ENCODE peak calls at places on chromosomes 5 and 9, in six cellular contexts. One of them, this sample, is unnamed.

GRCh38 chr9:127974002-127974768 is 6.6 kb downstream of the EEIG1 start:
- DNase-seq in activated CD8-positive, alpha-beta T cell treated with anti-CD3 and anti-CD28 coated beads for 36 hours: no peak
- DNase-seq in stomach: no peak
- DNase-seq in brain pericyte: no peak
- DNase-seq in NCI-H82: no peak
- DNase-seq in gastrocnemius medialis: peak; percentile 32
- DNase-seq in this sample: no peak

GRCh38 chr5:154288145-154288544 is 97.6 kb downstream of the GALNT10 start:
- DNase-seq in activated CD8-positive, alpha-beta T cell treated with anti-CD3 and anti-CD28 coated beads for 36 hours: no peak
- DNase-seq in gastrocnemius medialis: no peak
- DNase-seq in brain pericyte: no peak
- DNase-seq in NCI-H82: peak; percentile 22
- DNase-seq in stomach: peak; percentile 58
- DNase-seq in this sample: peak; percentile 32

GRCh38 chr9:133876836-133877235 is 115.3 kb downstream of the VAV2 start:
- DNase-seq in stomach: no peak
- DNase-seq in NCI-H82: no peak
- DNase-seq in gastrocnemius medialis: no peak
- DNase-seq in brain pericyte: no peak
- DNase-seq in activated CD8-positive, alpha-beta T cell treated with anti-CD3 and anti-CD28 coated beads for 36 hours: no peak
- DNase-seq in this sample: no peak

GRCh38 chr5:152532714-152533113 is 127.6 kb upstream of the NMUR2 start:
- DNase-seq in activated CD8-positive, alpha-beta T cell treated with anti-CD3 and anti-CD28 coated beads for 36 hours: no peak
- DNase-seq in NCI-H82: peak; percentile 81
- DNase-seq in brain pericyte: peak; percentile 1
- DNase-seq in stomach: no peak
- DNase-seq in gastrocnemius medialis: no peak
- DNase-seq in this sample: peak; percentile 74

GRCh38 chr5:67816456-67816855 is 399.1 kb upstream of the PIK3R1 start:
- DNase-seq in brain pericyte: no peak
- DNase-seq in NCI-H82: no peak
- DNase-seq in gastrocnemius medialis: no peak
- DNase-seq in activated CD8-positive, alpha-beta T cell treated with anti-CD3 and anti-CD28 coated beads for 36 hours: no peak
- DNase-seq in stomach: no peak
- DNase-seq in this sample: no peak

GRCh38 chr9:100505564-100506159 is 32.7 kb downstream of the TMEFF1 start:
- DNase-seq in activated CD8-positive, alpha-beta T cell treated with anti-CD3 and anti-CD28 coated beads for 36 hours: peak; percentile 89
- DNase-seq in brain pericyte: no peak
- DNase-seq in NCI-H82: peak; percentile 74
- DNase-seq in stomach: peak; percentile 65
- DNase-seq in gastrocnemius medialis: peak; percentile 54
- DNase-seq in this sample: peak; percentile 93

GRCh38 chr5:80656425-80656824 is 1.6 kb upstream of the DHFR start:
- DNase-seq in activated CD8-positive, alpha-beta T cell treated with anti-CD3 and anti-CD28 coated beads for 36 hours: no peak
- DNase-seq in brain pericyte: no peak
- DNase-seq in stomach: no peak
- DNase-seq in gastrocnemius medialis: no peak
- DNase-seq in NCI-H82: no peak
- DNase-seq in this sample: peak; percentile 62

GRCh38 chr9:27462846-27463245 is 61.2 kb upstream of the IFNK start:
- DNase-seq in NCI-H82: no peak
- DNase-seq in stomach: no peak
- DNase-seq in activated CD8-positive, alpha-beta T cell treated with anti-CD3 and anti-CD28 coated beads for 36 hours: no peak
- DNase-seq in brain pericyte: no peak
- DNase-seq in gastrocnemius medialis: no peak
- DNase-seq in this sample: no peak

GRCh38 chr5:104179057-104179456 is 616.5 kb upstream of the NUDT12 start:
- DNase-seq in stomach: peak; percentile 30
- DNase-seq in brain pericyte: no peak
- DNase-seq in NCI-H82: peak; percentile 79
- DNase-seq in gastrocnemius medialis: peak; percentile 51
- DNase-seq in activated CD8-positive, alpha-beta T cell treated with anti-CD3 and anti-CD28 coated beads for 36 hours: peak; percentile 37
- DNase-seq in this sample: peak; percentile 80

GRCh38 chr9:76371901-76372300 is 22.3 kb downstream of the RFK start:
- DNase-seq in NCI-H82: no peak
- DNase-seq in gastrocnemius medialis: no peak
- DNase-seq in brain pericyte: no peak
- DNase-seq in activated CD8-positive, alpha-beta T cell treated with anti-CD3 and anti-CD28 coated beads for 36 hours: no peak
- DNase-seq in stomach: no peak
- DNase-seq in this sample: peak; percentile 33

GRCh38 chr9:113011911-113012381 is at the start of gene ZNF883:
- DNase-seq in activated CD8-positive, alpha-beta T cell treated with anti-CD3 and anti-CD28 coated beads for 36 hours: peak; percentile 66
- DNase-seq in gastrocnemius medialis: no peak
- DNase-seq in stomach: peak; percentile 30
- DNase-seq in brain pericyte: peak; percentile 7
- DNase-seq in NCI-H82: peak; percentile 81
- DNase-seq in this sample: peak; percentile 87

GRCh38 chr5:141763526-141763925 is 81.5 kb upstream of the ARAP3 start:
- DNase-seq in NCI-H82: peak; percentile 4
- DNase-seq in stomach: no peak
- DNase-seq in brain pericyte: no peak
- DNase-seq in activated CD8-positive, alpha-beta T cell treated with anti-CD3 and anti-CD28 coated beads for 36 hours: no peak
- DNase-seq in gastrocnemius medialis: no peak
- DNase-seq in this sample: no peak

GRCh38 chr9:122857810-122858209 is 29.4 kb upstream of the PDCL start:
- DNase-seq in brain pericyte: no peak
- DNase-seq in activated CD8-positive, alpha-beta T cell treated with anti-CD3 and anti-CD28 coated beads for 36 hours: no peak
- DNase-seq in stomach: no peak
- DNase-seq in gastrocnemius medialis: no peak
- DNase-seq in NCI-H82: no peak
- DNase-seq in this sample: no peak

GRCh38 chr5:156182174-156182967 is 144.6 kb upstream of the SGCD start:
- DNase-seq in activated CD8-positive, alpha-beta T cell treated with anti-CD3 and anti-CD28 coated beads for 36 hours: no peak
- DNase-seq in gastrocnemius medialis: no peak
- DNase-seq in brain pericyte: no peak
- DNase-seq in NCI-H82: peak; percentile 25
- DNase-seq in stomach: no peak
- DNase-seq in this sample: no peak

GRCh38 chr9:97564291-97565175 is 63.1 kb downstream of the TMOD1 start:
- DNase-seq in stomach: peak; percentile 39
- DNase-seq in NCI-H82: no peak
- DNase-seq in gastrocnemius medialis: peak; percentile 52
- DNase-seq in brain pericyte: no peak
- DNase-seq in activated CD8-positive, alpha-beta T cell treated with anti-CD3 and anti-CD28 coated beads for 36 hours: no peak
- DNase-seq in this sample: no peak

GRCh38 chr9:90249094-90249493 is 393.5 kb downstream of the DIRAS2 start:
- DNase-seq in brain pericyte: no peak
- DNase-seq in gastrocnemius medialis: no peak
- DNase-seq in activated CD8-positive, alpha-beta T cell treated with anti-CD3 and anti-CD28 coated beads for 36 hours: no peak
- DNase-seq in stomach: no peak
- DNase-seq in NCI-H82: no peak
- DNase-seq in this sample: no peak

GRCh38 chr5:79357401-79357800 is 121.5 kb downstream of the JMY start:
- DNase-seq in brain pericyte: no peak
- DNase-seq in activated CD8-positive, alpha-beta T cell treated with anti-CD3 and anti-CD28 coated beads for 36 hours: no peak
- DNase-seq in NCI-H82: no peak
- DNase-seq in gastrocnemius medialis: no peak
- DNase-seq in stomach: no peak
- DNase-seq in this sample: no peak

GRCh38 chr9:133738806-133739150 is 626 bp upstream of the SARDH start:
- DNase-seq in activated CD8-positive, alpha-beta T cell treated with anti-CD3 and anti-CD28 coated beads for 36 hours: no peak
- DNase-seq in NCI-H82: no peak
- DNase-seq in gastrocnemius medialis: no peak
- DNase-seq in brain pericyte: no peak
- DNase-seq in stomach: no peak
- DNase-seq in this sample: no peak

GRCh38 chr9:137077010-137077747 is at the start of gene UAP1L1:
- DNase-seq in activated CD8-positive, alpha-beta T cell treated with anti-CD3 and anti-CD28 coated beads for 36 hours: peak; percentile 77
- DNase-seq in stomach: peak; percentile 78
- DNase-seq in gastrocnemius medialis: peak; percentile 58
- DNase-seq in NCI-H82: peak; percentile 69
- DNase-seq in brain pericyte: no peak
- DNase-seq in this sample: no peak